ENCODE peak calls at places on chromosome 22, in five cellular contexts. M, D, Z, Y and V are unnamed samples.

GRCh38 chr22:46057762-46058420 is 80.9 kb upstream of the WNT7B start:
- DNase-seq in M (no peak), Z (no peak), Y (peak), D (peak), V (no peak)

GRCh38 chr22:29308791-29309262 is 2.4 kb downstream of the GAS2L1 start:
- DNase-seq in D (peak), M (no peak), Y (no peak), Z (no peak), V (no peak)

GRCh38 chr22:49210606-49211005 is 617.1 kb downstream of the BRD1 start:
- DNase-seq in M (no peak), Y (no peak), Z (no peak), D (no peak), V (no peak)

GRCh38 chr22:45892681-45893461 is 84.1 kb downstream of the WNT7B start:
- DNase-seq in Z (no peak), Y (no peak), M (no peak), D (no peak), V (no peak)

GRCh38 chr22:43399338-43399979 is 12.4 kb upstream of the MPPED1 start:
- DNase-seq in D (peak), Y (no peak), M (peak), Z (peak), V (peak)

GRCh38 chr22:39240841-39241631 is 3.7 kb downstream of the PDGFB start:
- DNase-seq in D (no peak), Y (no peak), M (peak), Z (peak), V (no peak)

GRCh38 chr22:37427128-37427710 is at the start of gene ELFN2:
- DNase-seq in Z (no peak), Y (no peak), D (peak), M (no peak), V (peak)

GRCh38 chr22:41021655-41022454 is 70.5 kb upstream of the EP300 start:
- DNase-seq in Z (peak), D (peak), Y (no peak), M (peak), V (peak)

GRCh38 chr22:42442746-42443145 is 10.5 kb upstream of the NFAM1 start:
- DNase-seq in M (no peak), Y (no peak), D (no peak), Z (no peak), V (no peak)

GRCh38 chr22:48485144-48486135 is 1342.2 kb downstream of the BRD1 start:
- DNase-seq in Z (no peak), D (no peak), M (no peak), Y (no peak), V (no peak)

GRCh38 chr22:39245130-39246039 is 603 bp upstream of the PDGFB start:
- DNase-seq in M (no peak), D (no peak), Z (no peak), Y (no peak), V (no peak)

GRCh38 chr22:28988455-28988854 is 73.2 kb downstream of the C22orf31 start:
- DNase-seq in Z (no peak), D (no peak), M (no peak), Y (no peak), V (no peak)

GRCh38 chr22:43262990-43263644 is 76.2 kb upstream of the TTLL12 start:
- DNase-seq in Z (peak), Y (peak), M (peak), D (no peak), V (peak)

GRCh38 chr22:19494676-19495173 is 15.0 kb downstream of the CDC45 start:
- DNase-seq in Y (no peak), Z (no peak), D (no peak), M (no peak), V (no peak)

DNA sequence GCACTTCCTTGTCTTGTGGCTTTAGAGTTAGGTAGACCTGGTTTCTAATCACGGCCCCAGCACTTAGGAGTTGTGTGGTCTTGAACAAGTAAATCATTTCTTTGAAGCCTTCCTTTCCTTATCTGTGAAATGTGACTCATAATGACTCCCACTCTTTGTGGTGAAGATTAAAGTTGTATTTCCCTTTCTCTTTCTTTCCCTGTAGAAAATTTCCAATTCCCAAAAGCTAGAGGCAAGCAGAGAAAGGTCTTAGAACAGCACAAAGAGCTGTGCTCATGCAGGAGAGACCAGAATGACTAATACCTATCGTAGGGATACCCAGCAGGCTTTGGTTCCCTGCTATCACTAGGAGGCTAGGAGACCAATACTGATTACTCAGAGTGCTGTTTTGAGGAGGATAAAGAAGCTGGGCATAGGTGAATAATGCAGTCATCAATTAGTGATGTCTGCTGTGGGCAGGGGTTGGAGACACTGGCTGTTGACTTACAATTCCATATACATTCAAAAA is 270.7 kb upstream of the SYN3 start:
- DNase-seq in M (no peak), Y (no peak), Z (peak), D (no peak), V (no peak)
- TF ChIP-seq FOXM1 in M (no peak), Y (no peak), Z (no peak), D (no peak), V (no peak)

GRCh38 chr22:25488244-25489020 is 76.0 kb upstream of the GRK3 start:
- DNase-seq in D (peak), M (peak), Z (peak), Y (peak), V (peak)
- TF ChIP-seq FOXM1 in D (no peak), M (no peak), Z (no peak), Y (no peak), V (no peak)

DNA sequence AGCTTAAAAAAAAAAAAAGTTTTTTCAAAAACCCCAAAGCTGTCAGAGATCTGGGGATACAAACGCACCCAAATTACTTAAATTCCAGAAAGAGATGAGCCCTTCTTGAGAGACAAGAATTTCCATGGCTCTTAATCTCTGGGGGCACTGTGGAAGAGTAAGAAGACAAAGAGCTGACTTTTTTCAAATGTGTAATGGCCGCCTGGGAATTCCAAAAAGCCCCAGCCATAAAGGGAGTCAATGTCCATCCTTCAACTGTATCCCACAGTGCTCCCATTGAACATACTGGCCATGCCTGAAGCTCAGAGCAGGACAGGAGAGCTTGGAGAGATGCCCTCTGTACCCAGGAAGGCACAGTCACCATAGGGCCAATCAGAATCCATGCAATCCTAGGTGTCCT is 37.4 kb upstream of the ASPHD2 start:
- DNase-seq in Y (no peak), D (no peak), Z (no peak), M (no peak), V (no peak)
- TF ChIP-seq FOXM1 in Y (no peak), D (no peak), Z (no peak), M (no peak), V (no peak)

GRCh38 chr22:25403752-25404471 is 160.6 kb upstream of the GRK3 start:
- DNase-seq in Z (peak), D (peak), M (peak), Y (no peak), V (peak)
- TF ChIP-seq FOXM1 in Z (no peak), D (no peak), M (no peak), Y (peak), V (no peak)